ENCODE peak calls at places on chromosome 11, in four cellular contexts. R, F, J and E are unnamed samples.

GRCh38 chr11:104870910-104871309 is 27.4 kb downstream of the CASP12 start:
- DNase-seq in R (no peak), F (no peak), J (no peak), E (no peak)

GRCh38 chr11:128174465-128175101 is 412.8 kb downstream of the ETS1 start:
- DNase-seq in F (no peak), J (no peak), R (no peak), E (no peak)

GRCh38 chr11:134576721-134577171 is 164.7 kb upstream of the B3GAT1 start:
- DNase-seq in F (peak; percentile 26), R (peak; percentile 33), J (no peak), E (peak; percentile 37)

GRCh38 chr11:5004429-5005274 is 10.0 kb downstream of the OR51L1 start:
- DNase-seq in F (no peak), R (no peak), J (peak; percentile 54), E (no peak)

GRCh38 chr11:86475027-86475426 is 100.3 kb downstream of the CCDC81 start:
- DNase-seq in F (no peak), R (no peak), J (no peak), E (no peak)

GRCh38 chr11:67354314-67355022 is 1.1 kb upstream of the POLD4 start:
- DNase-seq in J (no peak), R (peak; percentile 81), F (peak; percentile 93), E (no peak)

GRCh38 chr11:131063638-131064037 is 147.4 kb upstream of the SNX19 start:
- DNase-seq in J (no peak), R (no peak), F (no peak), E (no peak)

GRCh38 chr11:118176400-118177134 is at the start of gene SCN2B:
- DNase-seq in R (no peak), F (no peak), J (no peak), E (no peak)

GRCh38 chr11:63767415-63768231 is 952 bp downstream of the ZFTA start:
- DNase-seq in F (peak; percentile 82), R (peak; percentile 85), J (peak; percentile 43), E (no peak)

GRCh38 chr11:117621226-117621625 is 175.8 kb downstream of the DSCAML1 start:
- DNase-seq in R (no peak), F (no peak), J (no peak), E (no peak)

GRCh38 chr11:129230006-129230405 is 37.9 kb upstream of the ARHGAP32 start:
- DNase-seq in F (no peak), R (no peak), J (no peak), E (no peak)

GRCh38 chr11:113730887-113731726 is 25.0 kb upstream of the TMPRSS5 start:
- DNase-seq in J (peak; percentile 60), F (no peak), R (no peak), E (no peak)

GRCh38 chr11:86571273-86571948 is 101.0 kb downstream of the ME3 start:
- DNase-seq in F (no peak), J (no peak), R (no peak), E (no peak)

GRCh38 chr11:94876645-94877445 is 96.5 kb downstream of the CWC15 start:
- DNase-seq in J (peak; percentile 50), R (peak; percentile 95), F (peak; percentile 93), E (no peak)

GRCh38 chr11:128424867-128425285 is 162.5 kb downstream of the ETS1 start:
- DNase-seq in J (no peak), R (no peak), F (peak; percentile 76), E (no peak)

GRCh38 chr11:122167100-122167499 is 51.1 kb upstream of the BLID start:
- DNase-seq in J (no peak), F (no peak), R (no peak), E (no peak)

GRCh38 chr11:15972838-15973237 is 383.5 kb downstream of the SOX6 start:
- DNase-seq in J (no peak), R (no peak), F (no peak), E (no peak)

GRCh38 chr11:72832301-72833082 is 18.3 kb downstream of the ATG16L2 start:
- DNase-seq in R (no peak), F (no peak), J (no peak), E (no peak)

GRCh38 chr11:84316866-84317560 is 1030.8 kb upstream of the CCDC90B start:
- DNase-seq in F (no peak), R (no peak), J (no peak), E (no peak)

GRCh38 chr11:111520565-111520964 is 6.0 kb downstream of the HOATZ start:
- DNase-seq in R (no peak), J (no peak), F (no peak), E (no peak)

GRCh38 chr11:17781221-17781620 is 46.6 kb downstream of the KCNC1 start:
- DNase-seq in R (peak; percentile 37), F (no peak), J (no peak), E (no peak)

GRCh38 chr11:131253142-131253884 is 117.1 kb upstream of the NTM start:
- DNase-seq in R (no peak), F (no peak), J (no peak), E (no peak)

GRCh38 chr11:16897460-16898061 is 116.7 kb downstream of the PLEKHA7 start:
- DNase-seq in R (no peak), F (no peak), J (no peak), E (no peak)

GRCh38 chr11:129639300-129639699 is 176.3 kb upstream of the TMEM45B start:
- DNase-seq in R (no peak), F (no peak), J (no peak), E (no peak)

GRCh38 chr11:2794947-2795346 is 90.6 kb downstream of the CDKN1C start:
- DNase-seq in R (peak; percentile 64), F (no peak), J (peak; percentile 39), E (peak; percentile 60)

GRCh38 chr11:8034604-8035224 is 46.3 kb upstream of the TUB start:
- DNase-seq in R (no peak), J (no peak), F (peak; percentile 56), E (no peak)
- TF ChIP-seq CTCF in R (no peak), J (no peak), F (no peak), E (no peak)

GRCh38 chr11:103619480-103619879 is 417.0 kb upstream of the DDI1 start:
- DNase-seq in J (no peak), F (no peak), R (no peak), E (no peak)
- TF ChIP-seq CTCF in J (no peak), F (peak; percentile 16), R (no peak), E (peak; percentile 33)

GRCh38 chr11:69644962-69645675 is 4.2 kb downstream of the CCND1 start:
- DNase-seq in J (no peak), R (peak; percentile 61), F (no peak), E (no peak)
- TF ChIP-seq CTCF in J (no peak), R (no peak), F (no peak), E (no peak)

DNA sequence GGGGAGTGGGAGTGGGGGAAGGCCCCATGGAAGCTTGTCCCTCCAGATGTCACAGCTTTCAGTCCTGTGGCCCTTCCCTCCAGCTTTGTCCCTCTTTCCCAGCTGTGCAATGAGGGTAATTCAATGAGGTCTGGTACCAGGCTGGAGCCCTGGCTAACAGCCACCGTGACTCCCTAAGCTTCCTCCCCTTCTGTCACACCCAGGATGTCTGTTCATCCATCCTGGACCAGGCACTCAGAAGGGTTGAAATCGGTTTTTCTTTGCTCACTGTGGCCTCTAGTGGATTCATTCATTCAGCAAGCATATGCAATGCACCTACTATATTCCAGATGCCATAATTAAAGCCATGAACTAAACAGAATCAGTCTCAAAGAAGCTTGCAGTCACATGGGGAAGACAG is 38.7 kb downstream of the SYT13 start:
- DNase-seq in J (no peak), R (peak; percentile 20), F (no peak), E (no peak)
- TF ChIP-seq CTCF in J (no peak), R (no peak), F (no peak), E (no peak)

GRCh38 chr11:120756931-120757330 is 245.4 kb downstream of the GRIK4 start:
- DNase-seq in J (no peak), R (no peak), F (peak; percentile 21), E (no peak)
- TF ChIP-seq CTCF in J (no peak), R (no peak), F (no peak), E (no peak)

DNA sequence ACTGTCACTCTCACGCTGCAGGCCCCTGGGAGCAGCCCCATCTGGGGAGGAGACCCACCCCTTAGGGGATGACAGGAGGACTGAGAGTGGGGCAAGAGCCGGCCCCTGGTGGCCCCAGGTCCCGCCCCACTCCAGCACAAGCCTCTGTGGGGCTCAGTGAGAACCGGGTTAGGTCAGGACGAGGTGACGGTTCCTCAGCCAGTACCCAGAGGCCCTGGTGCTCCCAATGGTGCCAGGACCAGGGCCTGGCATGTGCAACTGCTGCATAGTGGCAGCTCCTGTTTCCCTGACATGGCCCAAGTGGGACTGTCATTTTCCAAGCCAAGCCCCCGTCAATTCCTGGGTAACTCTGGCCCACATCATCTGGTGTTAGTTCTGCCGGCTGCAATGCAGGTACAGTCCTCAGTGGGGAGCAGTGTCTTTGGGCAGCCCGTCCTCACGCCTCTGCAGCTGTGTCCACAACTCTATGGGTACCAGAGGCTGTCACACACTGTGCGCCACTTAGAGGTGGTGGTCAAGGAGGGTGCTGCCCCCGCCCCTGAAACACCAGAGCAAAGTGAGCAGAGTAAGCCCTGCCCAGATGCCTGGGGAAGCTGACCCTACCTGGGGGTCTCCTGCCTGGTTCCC is 15.9 kb downstream of the CHID1 start:
- DNase-seq in R (no peak), J (no peak), F (no peak), E (no peak)
- TF ChIP-seq CTCF in R (no peak), J (no peak), F (no peak), E (no peak)

DNA sequence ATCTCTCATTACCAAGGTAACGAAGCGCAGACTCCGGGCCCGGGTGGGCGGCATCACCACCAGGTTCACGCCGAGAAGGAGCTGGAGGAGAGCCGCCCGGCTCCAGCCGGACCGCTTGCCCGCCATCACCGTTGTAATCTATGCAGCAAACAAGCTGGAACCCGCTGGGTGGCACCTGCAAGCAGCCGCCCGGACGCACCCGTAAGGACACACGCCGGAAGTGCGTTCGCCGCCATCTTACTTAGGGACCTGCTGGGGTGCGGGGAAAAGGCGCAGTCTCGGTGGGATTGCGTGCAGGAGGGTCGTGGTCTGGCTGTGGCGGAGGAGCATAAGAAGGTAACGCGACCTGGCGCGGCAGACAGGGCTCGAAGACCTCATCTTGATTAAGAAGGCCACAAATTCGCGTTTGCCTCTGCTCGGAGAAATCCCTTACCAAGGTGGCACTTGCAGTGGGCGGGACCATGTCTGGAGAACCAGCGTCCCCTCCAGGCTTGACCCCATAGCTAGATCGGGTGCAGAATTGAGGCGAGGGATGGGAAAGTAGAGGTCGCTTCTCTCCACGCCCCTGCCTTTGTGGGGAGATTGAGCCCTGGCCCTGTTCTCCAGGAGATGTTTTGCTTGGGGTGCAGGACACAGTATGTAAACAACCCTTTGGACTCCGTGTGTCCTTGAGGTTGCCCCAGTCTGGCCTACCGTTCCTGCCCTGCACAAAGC is at the start of gene ACP2:
- DNase-seq in F (peak; percentile 96), J (peak; percentile 87), R (peak; percentile 94), E (peak; percentile 90)
- TF ChIP-seq CTCF in F (no peak), J (no peak), R (peak; percentile 10), E (peak; percentile 33)